ENCODE peak calls at places on chromosomes 3 and 15, in seven cellular contexts. L is LoVo; Y is hippocampal formation; Q is stimulated activated CD4-positive, alpha-beta T cell treated with anti-CD3 and anti-CD28 coated beads, Interleukin-15, amount 100 ng/mL, for 1 hour; W is activated naive CD8-positive, alpha-beta T cell treated with anti-CD3 and anti-CD28 coated beads for 36 hours; F is GM03348; O is T-helper 9 cell. C is an unnamed sample.
A peak's percentile ranks its signal among the peaks of the same experiment; 100 is the strongest.

GRCh38 chr3:117746091-117746490 is 1036.5 kb downstream of the TUSC7 start:
- DNase-seq in L (no peak), Y (no peak), Q (no peak), W (no peak), F (no peak), O (no peak), C (no peak)

GRCh38 chr3:8416965-8417364 is 84.7 kb upstream of the LMCD1 start:
- DNase-seq in L (peak; percentile 14), Y (no peak), Q (no peak), W (no peak), F (no peak), O (no peak), C (no peak)

GRCh38 chr3:110526732-110527727 is 544.6 kb upstream of the NECTIN3 start:
- DNase-seq in L (peak; percentile 48), Y (no peak), Q (no peak), W (no peak), F (peak; percentile 68), O (no peak), C (peak; percentile 69)

GRCh38 chr3:20141841-20142240 is 44.2 kb downstream of the SGO1 start:
- DNase-seq in L (no peak), Y (peak; percentile 64), Q (no peak), W (no peak), F (peak; percentile 22), O (no peak), C (peak; percentile 2)

GRCh38 chr3:51686512-51687215 is 15.6 kb downstream of the TEX264 start:
- DNase-seq in L (no peak), Y (no peak), Q (peak; percentile 55), W (peak; percentile 79), F (peak; percentile 42), O (peak; percentile 77), C (peak; percentile 37)

GRCh38 chr3:142498397-142499180 is 50.8 kb upstream of the XRN1 start:
- DNase-seq in L (no peak), Y (no peak), Q (no peak), W (no peak), F (no peak), O (no peak), C (no peak)

GRCh38 chr15:69798481-69799315 is 299.0 kb downstream of the TLE3 start:
- DNase-seq in L (no peak), Y (no peak), Q (no peak), W (no peak), F (no peak), O (no peak), C (no peak)

GRCh38 chr3:12729313-12729676 is 29.8 kb downstream of the TMEM40 start:
- DNase-seq in L (no peak), Y (no peak), Q (no peak), W (no peak), F (no peak), O (no peak), C (no peak)

GRCh38 chr3:173938159-173938558 is 540.6 kb downstream of the NLGN1 start:
- DNase-seq in L (no peak), Y (no peak), Q (no peak), W (no peak), F (no peak), O (no peak), C (peak; percentile 43)

GRCh38 chr3:101156787-101157345 is 163.5 kb downstream of the IMPG2 start:
- DNase-seq in L (no peak), Y (no peak), Q (no peak), W (no peak), F (no peak), O (no peak), C (no peak)

GRCh38 chr3:9870978-9871377 is 9.1 kb downstream of the CIDEC start:
- DNase-seq in L (peak; percentile 18), Y (no peak), Q (no peak), W (no peak), F (no peak), O (no peak), C (peak; percentile 24)

GRCh38 chr3:30307548-30307947 is 298.9 kb upstream of the TGFBR2 start:
- DNase-seq in L (no peak), Y (no peak), Q (no peak), W (no peak), F (no peak), O (no peak), C (no peak)

GRCh38 chr3:73813291-73813977 is 188.7 kb upstream of the PDZRN3 start:
- DNase-seq in L (no peak), Y (no peak), Q (no peak), W (no peak), F (no peak), O (no peak), C (no peak)

GRCh38 chr15:101625169-101625568 is 27.0 kb downstream of the TM2D3 start:
- DNase-seq in L (no peak), Y (no peak), Q (no peak), W (no peak), F (no peak), O (no peak), C (no peak)

GRCh38 chr15:53534105-53534839 is 225.2 kb downstream of the WDR72 start:
- DNase-seq in L (no peak), Y (no peak), Q (no peak), W (no peak), F (no peak), O (no peak), C (no peak)

GRCh38 chr3:149575213-149575961 is 82.4 kb downstream of the WWTR1 start:
- DNase-seq in L (no peak), Y (no peak), Q (no peak), W (no peak), F (peak; percentile 68), O (no peak), C (peak; percentile 64)

GRCh38 chr3:46908294-46908985 is 30.9 kb downstream of the PTH1R start:
- DNase-seq in L (no peak), Y (no peak), Q (no peak), W (no peak), F (peak; percentile 80), O (no peak), C (peak; percentile 61)